ENCODE peak calls at places on chromosome 1, in nine cellular contexts. Z, E, Y, W, B, M, C, A and T are unnamed samples.

GRCh38 chr1:151790940-151791651 is 796 bp upstream of the TDRKH start:
- DNase-seq in Z (peak), E (no peak), Y (no peak), W (peak), B (no peak), M (no peak), C (peak), A (no peak), T (peak)

GRCh38 chr1:29398431-29398830 is 162.1 kb downstream of the PTPRU start:
- DNase-seq in Z (no peak), E (peak), Y (no peak), W (no peak), B (no peak), M (peak), C (no peak), A (no peak), T (no peak)

GRCh38 chr1:205449750-205450443 is 5.9 kb downstream of the BLACAT1 start:
- DNase-seq in Z (peak), E (peak), Y (peak), W (peak), B (no peak), M (no peak), C (peak), A (peak), T (peak)

GRCh38 chr1:22490309-22490708 is 38.7 kb downstream of the ZBTB40 start:
- DNase-seq in Z (no peak), E (no peak), Y (no peak), W (no peak), B (no peak), M (no peak), C (no peak), A (peak), T (no peak)

GRCh38 chr1:218408942-218409341 is 63.8 kb downstream of the TGFB2 start:
- DNase-seq in Z (no peak), E (no peak), Y (no peak), W (no peak), B (no peak), M (no peak), C (no peak), A (peak), T (no peak)

GRCh38 chr1:151705146-151705545 is 11.5 kb downstream of the CELF3 start:
- DNase-seq in Z (no peak), E (no peak), Y (no peak), W (no peak), B (no peak), M (no peak), C (no peak), A (no peak), T (no peak)

GRCh38 chr1:41534181-41535076 is 49.9 kb upstream of the EDN2 start:
- DNase-seq in Z (peak), E (no peak), Y (no peak), W (no peak), B (no peak), M (no peak), C (no peak), A (no peak), T (no peak)

GRCh38 chr1:225754940-225755635 is 22.5 kb upstream of the SRP9 start:
- DNase-seq in Z (no peak), E (peak), Y (peak), W (no peak), B (no peak), M (peak), C (no peak), A (no peak), T (peak)

GRCh38 chr1:159339517-159339916 is 37.4 kb downstream of the FCER1A start:
- DNase-seq in Z (no peak), E (no peak), Y (no peak), W (no peak), B (no peak), M (no peak), C (no peak), A (no peak), T (no peak)

GRCh38 chr1:12314328-12314903 is 84.6 kb downstream of the VPS13D start:
- DNase-seq in Z (no peak), E (peak), Y (no peak), W (peak), B (no peak), M (no peak), C (no peak), A (peak), T (no peak)

GRCh38 chr1:96364576-96364975 is 357.0 kb upstream of the PTBP2 start:
- DNase-seq in Z (no peak), E (peak), Y (no peak), W (no peak), B (no peak), M (no peak), C (no peak), A (no peak), T (no peak)

GRCh38 chr1:24541711-24542346 is 14.1 kb upstream of the NCMAP start:
- DNase-seq in Z (no peak), E (no peak), Y (no peak), W (no peak), B (no peak), M (no peak), C (no peak), A (no peak), T (peak)

GRCh38 chr1:152141971-152142584 is 16.9 kb downstream of the RPTN start:
- DNase-seq in Z (peak), E (peak), Y (no peak), W (peak), B (no peak), M (no peak), C (peak), A (peak), T (peak)

GRCh38 chr1:193462629-193463320 is 276.4 kb upstream of the B3GALT2 start:
- DNase-seq in Z (no peak), E (peak), Y (no peak), W (no peak), B (no peak), M (no peak), C (no peak), A (peak), T (no peak)

GRCh38 chr1:11152755-11153154 is 36.4 kb upstream of the ANGPTL7 start:
- DNase-seq in Z (no peak), E (no peak), Y (no peak), W (no peak), B (no peak), M (no peak), C (no peak), A (no peak), T (no peak)

GRCh38 chr1:19824541-19824940 is 9.5 kb upstream of the RNF186 start:
- DNase-seq in Z (no peak), E (no peak), Y (no peak), W (no peak), B (no peak), M (no peak), C (no peak), A (no peak), T (no peak)

GRCh38 chr1:232377494-232377770 is 252.5 kb downstream of the SIPA1L2 start:
- DNase-seq in Z (no peak), E (peak), Y (no peak), W (no peak), B (no peak), M (peak), C (no peak), A (peak), T (no peak)

GRCh38 chr1:13607002-13607401 is 23.4 kb downstream of the PDPN start:
- DNase-seq in Z (no peak), E (no peak), Y (no peak), W (no peak), B (no peak), M (no peak), C (no peak), A (no peak), T (no peak)

GRCh38 chr1:41495171-41495948 is 10.9 kb upstream of the EDN2 start:
- DNase-seq in Z (peak), E (peak), Y (no peak), W (no peak), B (no peak), M (no peak), C (peak), A (peak), T (no peak)

GRCh38 chr1:242524571-242525359 is at the start of gene PLD5:
- DNase-seq in Z (no peak), E (peak), Y (no peak), W (peak), B (no peak), M (no peak), C (peak), A (peak), T (no peak)

GRCh38 chr1:218536311-218536710 is 191.2 kb downstream of the TGFB2 start:
- DNase-seq in Z (no peak), E (no peak), Y (no peak), W (no peak), B (no peak), M (no peak), C (no peak), A (no peak), T (no peak)

GRCh38 chr1:160708118-160708517 is 3.5 kb downstream of the CD48 start:
- DNase-seq in Z (no peak), E (no peak), Y (no peak), W (no peak), B (no peak), M (no peak), C (no peak), A (no peak), T (no peak)

GRCh38 chr1:160709715-160710114 is 1.9 kb downstream of the CD48 start:
- DNase-seq in Z (no peak), E (no peak), Y (no peak), W (no peak), B (no peak), M (no peak), C (no peak), A (no peak), T (no peak)

GRCh38 chr1:160708821-160709220 is 2.8 kb downstream of the CD48 start:
- DNase-seq in Z (no peak), E (no peak), Y (no peak), W (no peak), B (no peak), M (no peak), C (no peak), A (no peak), T (no peak)

GRCh38 chr1:160705176-160705745 is 6.4 kb downstream of the CD48 start:
- DNase-seq in Z (no peak), E (no peak), Y (no peak), W (no peak), B (no peak), M (no peak), C (no peak), A (no peak), T (no peak)

GRCh38 chr1:160707171-160708109 is 4.2 kb downstream of the CD48 start:
- DNase-seq in Z (no peak), E (no peak), Y (no peak), W (no peak), B (no peak), M (no peak), C (no peak), A (no peak), T (no peak)
- H3K4me3 ChIP-seq in Z (peak), E (no peak), Y (no peak), W (no peak), B (peak), M (no peak), C (no peak), A (no peak), T (no peak)

GRCh38 chr1:209627349-209628196 is 24.7 kb downstream of the LAMB3 start:
- DNase-seq in Z (peak), E (peak), Y (peak), W (peak), B (no peak), M (peak), C (peak), A (peak), T (peak)

GRCh38 chr1:209625791-209626285 is 26.4 kb downstream of the LAMB3 start:
- DNase-seq in Z (no peak), E (no peak), Y (no peak), W (no peak), B (no peak), M (no peak), C (no peak), A (peak), T (no peak)

GRCh38 chr1:209628618-209629299 is 23.5 kb downstream of the LAMB3 start:
- DNase-seq in Z (no peak), E (no peak), Y (no peak), W (no peak), B (no peak), M (no peak), C (no peak), A (no peak), T (no peak)

GRCh38 chr1:209625205-209625549 is 27.0 kb downstream of the LAMB3 start:
- DNase-seq in Z (no peak), E (no peak), Y (no peak), W (no peak), B (no peak), M (no peak), C (no peak), A (no peak), T (no peak)

DNA sequence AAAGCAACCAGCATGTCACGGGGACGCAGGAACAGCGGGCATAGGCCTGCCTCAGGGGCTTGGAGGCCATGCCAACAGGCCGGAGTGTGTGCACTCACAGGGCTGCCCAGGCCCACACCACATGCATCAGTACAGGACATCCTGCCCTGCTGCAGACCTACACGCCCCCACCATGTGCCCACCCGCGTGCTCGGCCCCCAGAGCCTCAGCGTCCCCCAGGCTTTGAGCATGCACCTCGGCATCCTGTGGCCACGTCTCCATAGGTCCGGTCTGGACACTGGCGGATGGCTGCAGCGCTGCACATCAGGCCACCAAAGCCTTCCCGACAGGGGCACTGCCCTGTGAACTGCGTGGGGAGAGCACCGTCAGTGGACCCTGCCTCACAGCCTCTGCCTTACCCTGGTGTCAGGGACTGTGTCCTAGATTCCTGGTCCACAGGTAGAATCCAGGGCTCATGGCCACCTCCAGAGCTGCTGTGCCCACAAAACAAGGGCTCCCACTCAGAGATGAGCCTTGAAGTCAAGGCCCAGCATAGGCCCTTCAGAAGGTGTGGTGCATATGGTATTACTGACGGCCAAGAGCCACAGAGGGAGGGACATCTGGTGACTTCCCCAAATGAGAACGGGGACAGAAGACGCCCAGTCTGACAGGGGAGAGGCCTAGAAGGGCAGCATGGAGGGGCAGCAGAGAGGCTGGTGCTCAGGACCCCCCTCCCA is 25.4 kb downstream of the LAMB3 start:
- DNase-seq in Z (no peak), E (no peak), Y (no peak), W (no peak), B (no peak), M (no peak), C (no peak), A (no peak), T (no peak)
- H3K27ac ChIP-seq in Z (peak), E (no peak), Y (no peak), W (no peak), B (no peak), M (peak), C (no peak), A (peak), T (no peak)

GRCh38 chr1:46342677-46343350 is 2.2 kb downstream of the NSUN4 start:
- DNase-seq in Z (no peak), E (no peak), Y (no peak), W (no peak), B (no peak), M (no peak), C (no peak), A (no peak), T (no peak)

GRCh38 chr1:46341222-46342083 is 846 bp downstream of the NSUN4 start:
- DNase-seq in Z (peak), E (no peak), Y (peak), W (no peak), B (no peak), M (no peak), C (peak), A (no peak), T (no peak)

GRCh38 chr1:46343351-46343695 is 2.7 kb downstream of the NSUN4 start:
- DNase-seq in Z (no peak), E (no peak), Y (no peak), W (no peak), B (no peak), M (no peak), C (no peak), A (no peak), T (no peak)

GRCh38 chr1:46343705-46344104 is 3.1 kb downstream of the NSUN4 start:
- DNase-seq in Z (no peak), E (no peak), Y (no peak), W (no peak), B (no peak), M (no peak), C (no peak), A (no peak), T (no peak)

GRCh38 chr1:46342084-46342656 is 1.6 kb downstream of the NSUN4 start:
- DNase-seq in Z (no peak), E (peak), Y (no peak), W (peak), B (no peak), M (no peak), C (peak), A (peak), T (no peak)
- H3K4me3 ChIP-seq in Z (no peak), E (no peak), Y (no peak), W (no peak), B (no peak), M (no peak), C (peak), A (peak), T (no peak)

GRCh38 chr1:50973255-50973654 is 3.2 kb downstream of the CDKN2C start:
- DNase-seq in Z (no peak), E (no peak), Y (no peak), W (no peak), B (no peak), M (no peak), C (no peak), A (no peak), T (no peak)

GRCh38 chr1:50970927-50971582 is 1.0 kb downstream of the CDKN2C start:
- DNase-seq in Z (no peak), E (peak), Y (no peak), W (no peak), B (no peak), M (no peak), C (no peak), A (no peak), T (no peak)

GRCh38 chr1:50972766-50973165 is 2.7 kb downstream of the CDKN2C start:
- DNase-seq in Z (no peak), E (peak), Y (no peak), W (no peak), B (no peak), M (no peak), C (no peak), A (no peak), T (no peak)

GRCh38 chr1:50970508-50970885 is 452 bp downstream of the CDKN2C start:
- DNase-seq in Z (no peak), E (no peak), Y (no peak), W (no peak), B (no peak), M (no peak), C (no peak), A (no peak), T (no peak)

DNA sequence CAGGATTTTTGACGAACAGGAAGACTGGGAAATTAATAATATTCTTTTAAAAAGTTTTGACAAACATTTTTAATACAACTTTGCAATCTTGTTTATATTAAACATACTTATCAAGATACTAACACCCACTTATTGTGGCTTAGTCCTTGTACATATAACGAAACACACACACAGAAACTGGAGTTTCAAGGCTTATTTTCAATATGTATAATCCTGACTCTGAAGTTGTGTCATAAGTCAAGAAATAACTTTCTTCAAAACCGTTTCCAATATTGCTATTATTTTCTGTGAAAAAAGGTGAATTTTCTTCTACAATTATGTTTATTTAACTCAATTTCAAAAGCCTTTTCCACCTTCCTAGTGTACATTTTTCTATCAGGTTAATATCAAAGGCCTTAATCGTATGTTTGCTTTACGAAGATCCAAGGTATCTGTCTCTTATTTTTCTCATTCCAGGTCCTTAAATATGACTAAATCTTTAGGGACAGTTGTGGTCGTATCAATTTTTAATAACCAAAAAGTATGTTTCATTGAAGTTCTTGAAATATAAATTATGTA is 1.8 kb downstream of the CDKN2C start:
- DNase-seq in Z (no peak), E (peak), Y (no peak), W (no peak), B (no peak), M (no peak), C (no peak), A (no peak), T (no peak)
- H3K27ac ChIP-seq in Z (no peak), E (peak), Y (peak), W (peak), B (no peak), M (peak), C (peak), A (peak), T (peak)